ENCODE peak calls at places on chromosomes 5 and 9, in eight cellular contexts. P is progenitor cell of endocrine pancreas; Y is activated CD4-positive, alpha-beta T cell treated with anti-CD3 and anti-CD28 coated beads, Interleukin-2, amount 50 U/mL, for 48 hours; R is cortex of kidney; Q is hippocampal formation; A is fibroblast of lung; Z is NCI-H1092 treated with DMSO at 0.1 percent for 48 hours; U is GM04504. M is an unnamed sample.

GRCh38 chr5:14102666-14103065 is 40.5 kb upstream of the TRIO start:
- DNase-seq in P (no peak), Y (no peak), R (no peak), Q (no peak), A (no peak), Z (no peak), U (no peak), M (no peak)

GRCh38 chr9:72309366-72310133 is 55.5 kb downstream of the ZFAND5 start:
- DNase-seq in P (no peak), Y (no peak), R (no peak), Q (no peak), A (no peak), Z (no peak), U (no peak), M (no peak)

GRCh38 chr5:181204561-181205401 is at the start of gene TRIM7:
- DNase-seq in P (peak), Y (peak), R (no peak), Q (no peak), A (peak), Z (no peak), U (no peak), M (no peak)

GRCh38 chr9:132955123-132955522 is 10.7 kb upstream of the TSC1 start:
- DNase-seq in P (no peak), Y (no peak), R (no peak), Q (no peak), A (no peak), Z (no peak), U (no peak), M (no peak)

GRCh38 chr5:119072496-119072895 is 1.6 kb downstream of the DMXL1 start:
- DNase-seq in P (no peak), Y (no peak), R (no peak), Q (no peak), A (no peak), Z (no peak), U (no peak), M (no peak)

GRCh38 chr5:38469707-38470267 is 86.7 kb downstream of the LIFR start:
- DNase-seq in P (no peak), Y (no peak), R (no peak), Q (no peak), A (no peak), Z (no peak), U (no peak), M (no peak)

GRCh38 chr5:38258037-38258318 is 381 bp upstream of the EGFLAM start:
- DNase-seq in P (no peak), Y (no peak), R (no peak), Q (no peak), A (no peak), Z (no peak), U (no peak), M (no peak)

GRCh38 chr5:82365744-82366228 is 87.6 kb upstream of the RPS23 start:
- DNase-seq in P (no peak), Y (peak), R (no peak), Q (no peak), A (peak), Z (no peak), U (peak), M (no peak)

GRCh38 chr5:147902606-147903115 is 3.7 kb downstream of the C5orf46 start:
- DNase-seq in P (no peak), Y (no peak), R (no peak), Q (no peak), A (no peak), Z (no peak), U (no peak), M (no peak)

GRCh38 chr5:163079618-163080017 is 357.8 kb upstream of the CCNG1 start:
- DNase-seq in P (no peak), Y (no peak), R (no peak), Q (no peak), A (no peak), Z (no peak), U (no peak), M (no peak)

GRCh38 chr9:83220737-83221136 is 157.8 kb upstream of the RASEF start:
- DNase-seq in P (no peak), Y (no peak), R (no peak), Q (no peak), A (peak), Z (no peak), U (peak), M (no peak)

GRCh38 chr9:70003786-70004185 is 39.9 kb upstream of the MAMDC2 start:
- DNase-seq in P (no peak), Y (no peak), R (no peak), Q (no peak), A (peak), Z (no peak), U (no peak), M (no peak)

GRCh38 chr9:132014218-132014800 is 65.4 kb downstream of the MED27 start:
- DNase-seq in P (no peak), Y (no peak), R (no peak), Q (no peak), A (no peak), Z (no peak), U (no peak), M (no peak)